ENCODE peak calls at places on chromosome 12, in four cellular contexts. O is choroid plexus epithelial cell, M is psoas muscle, P is GM03348. A is an unnamed sample.

GRCh38 chr12:48813464-48814312 is 4.6 kb upstream of the CACNB3 start:
- DNase-seq in O (peak), M (no peak), P (no peak), A (no peak)

GRCh38 chr12:78241472-78241871 is 410.8 kb downstream of the NAV3 start:
- DNase-seq in O (no peak), M (no peak), P (no peak), A (no peak)

GRCh38 chr12:5166976-5167375 is 123.3 kb downstream of the KCNA5 start:
- DNase-seq in O (peak), M (no peak), P (peak), A (no peak)

GRCh38 chr12:51128905-51129304 is 44.0 kb downstream of the TFCP2 start:
- DNase-seq in O (peak), M (no peak), P (no peak), A (no peak)

GRCh38 chr12:52074006-52074405 is 4.2 kb downstream of the ATG101 start:
- DNase-seq in O (peak), M (no peak), P (no peak), A (no peak)

GRCh38 chr12:111169032-111169431 is 199.9 kb downstream of the PHETA1 start:
- DNase-seq in O (no peak), M (no peak), P (no peak), A (no peak)

GRCh38 chr12:61781021-61781581 is 479.1 kb upstream of the USP15 start:
- DNase-seq in O (peak), M (no peak), P (no peak), A (no peak)

GRCh38 chr12:6536894-6537579 is 2.7 kb downstream of the GAPDH start:
- DNase-seq in O (no peak), M (no peak), P (no peak), A (no peak)

GRCh38 chr12:102953221-102953620 is 4.3 kb upstream of the ASCL1 start:
- DNase-seq in O (no peak), M (no peak), P (no peak), A (no peak)

GRCh38 chr12:60263146-60263545 is 667.3 kb downstream of the SLC16A7 start:
- DNase-seq in O (no peak), M (no peak), P (no peak), A (no peak)

GRCh38 chr12:24307716-24308335 is 358.4 kb upstream of the SOX5 start:
- DNase-seq in O (no peak), M (no peak), P (no peak), A (no peak)

GRCh38 chr12:90959538-90960139 is 4.7 kb upstream of the CCER1 start:
- DNase-seq in O (peak), M (no peak), P (peak), A (peak)

GRCh38 chr12:80504389-80505153 is 60.5 kb downstream of the PTPRQ start:
- DNase-seq in O (peak), M (no peak), P (no peak), A (no peak)

GRCh38 chr12:53097564-53098353 is at the start of gene IGFBP6:
- DNase-seq in O (peak), M (peak), P (peak), A (peak)

GRCh38 chr12:6752181-6752930 is 585 bp downstream of the MLF2 start:
- DNase-seq in O (peak), M (no peak), P (peak), A (no peak)